ENCODE peak calls at places on chromosomes 12 and 14, in four cellular contexts. Q is IMR-90; K is naive thymus-derived CD4-positive, alpha-beta T cell; Z is gastrocnemius medialis. U is an unnamed sample. For H3K4me1 and H3K9me3, the result is how much of the 10 kb centered on the place peaks cover.

GRCh38 chr12:96091833-96092232 is 56.4 kb upstream of the LTA4H start:
- DNase-seq in K (no peak), Z (no peak), Q (no peak), U (no peak)

GRCh38 chr12:31363416-31363809 is 37.5 kb upstream of the SINHCAF start:
- DNase-seq in K (no peak), Q (no peak), Z (no peak), U (no peak)

GRCh38 chr14:74910556-74910955 is 12.5 kb downstream of the RPS6KL1 start:
- DNase-seq in Z (no peak), Q (no peak), K (no peak), U (no peak)

GRCh38 chr14:50736932-50737419 is 68.9 kb upstream of the SAV1 start:
- DNase-seq in Z (no peak), Q (no peak), K (no peak), U (no peak)

GRCh38 chr14:52740751-52741150 is 10.8 kb downstream of the STYX start:
- DNase-seq in K (no peak), Q (no peak), Z (no peak), U (no peak)

GRCh38 chr12:78568326-78569020 is 296.1 kb upstream of the SYT1 start:
- DNase-seq in Z (no peak), Q (peak), K (no peak), U (no peak)

GRCh38 chr14:81464253-81465001 is 64.3 kb upstream of the STON2 start:
- DNase-seq in Q (peak), Z (no peak), K (peak), U (peak)

GRCh38 chr14:51735851-51736250 is 84.1 kb downstream of the FRMD6 start:
- DNase-seq in Z (no peak), Q (no peak), K (no peak), U (no peak)

GRCh38 chr14:59601056-59601455 is 24.4 kb upstream of the CCDC175 start:
- DNase-seq in K (no peak), Q (no peak), Z (no peak), U (no peak)

GRCh38 chr14:105486974-105487448 is 325 bp downstream of the CRIP1 start:
- DNase-seq in K (peak), Q (no peak), Z (no peak), U (no peak)

GRCh38 chr12:64730585-64730964 is 28.6 kb downstream of the GNS start:
- DNase-seq in K (no peak), Z (no peak), Q (no peak), U (peak)

GRCh38 chr12:49230176-49230575 is 34.7 kb upstream of the TUBA1C start:
- DNase-seq in Z (no peak), Q (no peak), K (no peak), U (no peak)

GRCh38 chr12:119020377-119021360 is 39.3 kb downstream of the SRRM4 start:
- DNase-seq in K (no peak), Q (no peak), Z (no peak), U (no peak)

GRCh38 chr14:104967144-104967413 is 11.1 kb downstream of the AHNAK2 start:
- DNase-seq in Z (no peak), Q (no peak), K (no peak), U (no peak)

GRCh38 chr12:118900954-118901353 is 80.4 kb upstream of the SRRM4 start:
- DNase-seq in K (no peak), Z (no peak), Q (no peak), U (no peak)

GRCh38 chr12:91222746-91223145 is 40.1 kb upstream of the DCN start:
- DNase-seq in Q (peak), K (no peak), Z (no peak), U (no peak)

GRCh38 chr14:45091696-45092095 is 7.8 kb downstream of the PRPF39 start:
- DNase-seq in K (no peak), Q (peak), Z (no peak), U (no peak)

GRCh38 chr12:100827901-100828520 is 33.4 kb downstream of the ANO4 start:
- DNase-seq in Z (no peak), Q (peak), K (no peak), U (peak)

GRCh38 chr14:102419716-102420115 is 57.0 kb downstream of the TECPR2 start:
- DNase-seq in Q (no peak), Z (no peak), K (no peak), U (no peak)

GRCh38 chr14:41606249-41607118 is at the start of gene LRFN5:
- DNase-seq in K (no peak), Z (no peak), Q (peak), U (no peak)

GRCh38 chr14:100900837-100901390 is 2.6 kb downstream of the RTL1 start:
- DNase-seq in K (no peak), Z (no peak), Q (no peak), U (no peak)

GRCh38 chr14:62117010-62117717 is 354.9 kb downstream of the SNAPC1 start:
- DNase-seq in Z (peak), Q (peak), K (peak), U (peak)

GRCh38 chr12:131223791-131224567 is 270.3 kb downstream of the ADGRD1 start:
- DNase-seq in K (no peak), Z (no peak), Q (no peak), U (no peak)

DNA sequence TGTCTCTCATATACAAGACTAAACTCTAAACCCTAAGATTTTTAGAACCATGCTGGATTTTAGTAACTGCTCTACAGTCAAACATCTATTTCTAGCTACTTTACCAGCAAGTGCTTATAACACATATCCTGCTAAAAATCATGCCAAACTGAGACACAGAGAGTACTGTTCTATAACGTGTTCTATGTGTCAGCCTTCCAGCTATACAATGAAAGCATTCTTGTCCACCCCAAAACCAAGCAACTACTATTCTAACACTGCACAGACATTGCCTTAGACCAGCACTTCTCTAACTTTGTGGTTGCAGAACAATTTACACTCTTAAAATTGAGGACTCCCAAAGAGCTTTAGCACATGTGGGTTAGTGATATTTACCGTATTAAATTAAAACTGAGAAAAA is 85.7 kb downstream of the SPPL3 start:
- DNase-seq in Q (no peak), K (no peak), Z (no peak), U (no peak)
- H3K27ac ChIP-seq in Q (no peak), K (no peak), Z (no peak), U (no peak)

DNA sequence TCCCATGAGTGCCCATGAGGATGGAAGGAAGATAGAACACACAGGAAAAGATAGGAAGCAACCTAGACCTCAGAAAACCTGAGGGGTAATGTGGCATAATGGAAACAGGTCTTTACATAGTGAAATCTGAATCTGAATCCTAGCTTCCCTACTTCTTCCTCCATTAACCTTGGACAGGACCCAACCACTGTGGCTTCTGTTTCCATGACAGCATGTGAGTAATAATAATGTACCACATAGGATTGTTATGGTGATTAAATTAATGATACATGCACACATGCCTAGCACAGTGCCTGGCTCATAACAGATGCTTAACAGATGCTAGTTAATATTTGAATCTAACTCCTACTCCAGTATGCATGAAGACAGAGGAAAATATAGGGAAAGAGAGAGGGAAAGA is 11.2 kb downstream of the TTC9 start:
- DNase-seq in Q (no peak), Z (no peak), K (no peak), U (no peak)
- H3K4me1 ChIP-seq in Q (under half), Z (under half), K (under half), U (half or more)

DNA sequence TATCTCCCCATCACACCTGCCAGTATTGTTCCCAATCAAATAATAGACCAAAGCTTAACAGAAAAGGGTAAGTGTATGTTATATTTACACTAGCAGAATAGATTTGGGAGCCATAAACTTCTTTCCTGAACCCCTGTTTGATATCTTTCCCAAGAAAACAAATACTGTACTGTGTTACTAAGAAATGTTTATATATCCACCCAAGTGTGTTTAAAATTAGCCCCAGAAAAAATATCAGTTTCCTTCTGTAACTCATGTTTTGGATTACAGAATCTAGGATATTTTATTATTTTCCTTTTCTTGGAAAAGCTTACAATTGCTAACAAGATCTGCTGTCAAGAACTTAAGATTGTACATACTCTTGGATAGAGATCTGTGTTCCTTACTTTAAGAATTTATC is 1817.2 kb upstream of the FLRT2 start:
- DNase-seq in Z (no peak), Q (peak), K (no peak), U (no peak)
- H3K9me3 ChIP-seq in Z (under half), Q (under half), K (under half), U (under half)

GRCh38 chr12:2076196-2076570 is 23.4 kb downstream of the CACNA1C start:
- DNase-seq in K (no peak), Q (peak), Z (no peak), U (no peak)

GRCh38 chr12:2074792-2075191 is 22.0 kb downstream of the CACNA1C start:
- DNase-seq in Q (no peak), K (no peak), Z (no peak), U (no peak)

GRCh38 chr12:2080604-2081003 is 27.8 kb downstream of the CACNA1C start:
- DNase-seq in Q (no peak), Z (no peak), K (no peak), U (no peak)

GRCh38 chr12:2075558-2076195 is 22.9 kb downstream of the CACNA1C start:
- DNase-seq in Z (no peak), Q (no peak), K (no peak), U (no peak)

GRCh38 chr12:2076728-2077127 is 23.9 kb downstream of the CACNA1C start:
- DNase-seq in Z (no peak), K (no peak), Q (no peak), U (no peak)
- H3K27ac ChIP-seq in Z (peak), K (no peak), Q (no peak), U (no peak)

U was measured in CD4-positive, CD25-positive, alpha-beta regulatory T cell.